ENCODE peak calls at places on chromosomes 4 and X, in four cellular contexts. One of them, this sample, is unnamed. For H3K36me3 and H3K4me1, the result is how much of the 10 kb centered on the place peaks cover.

GRCh38 chr4:6324999-6325790 is 55.5 kb downstream of the WFS1 start:
- DNase-seq in fibroblast of lung: no peak
- DNase-seq in lung: peak
- DNase-seq in transverse colon: peak
- DNase-seq in this sample: peak

GRCh38 chr4:34814266-34814665 is 1430.0 kb downstream of the ARAP2 start:
- DNase-seq in fibroblast of lung: no peak
- DNase-seq in transverse colon: no peak
- DNase-seq in lung: no peak
- DNase-seq in this sample: no peak

GRCh38 chr4:155392486-155393184 is 15.9 kb upstream of the MAP9 start:
- DNase-seq in fibroblast of lung: peak
- DNase-seq in transverse colon: no peak
- DNase-seq in lung: no peak
- DNase-seq in this sample: no peak

GRCh38 chr4:53003959-53004358 is 141.8 kb downstream of the RASL11B start:
- DNase-seq in fibroblast of lung: no peak
- DNase-seq in lung: no peak
- DNase-seq in transverse colon: no peak
- DNase-seq in this sample: no peak

GRCh38 chr4:59553739-59554126 is 1646.4 kb upstream of the ADGRL3 start:
- DNase-seq in lung: no peak
- DNase-seq in fibroblast of lung: peak
- DNase-seq in transverse colon: no peak
- DNase-seq in this sample: no peak

GRCh38 chr4:180596888-180597483 is 1646.2 kb upstream of the TENM3 start:
- DNase-seq in transverse colon: no peak
- DNase-seq in fibroblast of lung: no peak
- DNase-seq in lung: no peak
- DNase-seq in this sample: no peak

GRCh38 chrX:113157496-113157895 is 316.9 kb upstream of the AMOT start:
- DNase-seq in transverse colon: no peak
- DNase-seq in fibroblast of lung: no peak
- DNase-seq in lung: no peak
- DNase-seq in this sample: no peak

GRCh38 chr4:23323436-23323835 is 566.4 kb downstream of the PPARGC1A start:
- DNase-seq in transverse colon: no peak
- DNase-seq in fibroblast of lung: no peak
- DNase-seq in lung: no peak
- DNase-seq in this sample: no peak

GRCh38 chr4:38188631-38189101 is 228.5 kb downstream of the PTTG2 start:
- DNase-seq in lung: peak
- DNase-seq in transverse colon: peak
- DNase-seq in fibroblast of lung: no peak
- DNase-seq in this sample: no peak

GRCh38 chrX:31508338-31508737 is 436.5 kb upstream of the FTHL17 start:
- DNase-seq in lung: no peak
- DNase-seq in fibroblast of lung: peak
- DNase-seq in transverse colon: peak
- DNase-seq in this sample: no peak

GRCh38 chr4:121814756-121815155 is 8.9 kb downstream of the CCNA2 start:
- DNase-seq in fibroblast of lung: no peak
- DNase-seq in transverse colon: no peak
- DNase-seq in lung: no peak
- DNase-seq in this sample: no peak

GRCh38 chr4:86910820-86911684 is 18.8 kb upstream of the C4orf36 start:
- DNase-seq in transverse colon: no peak
- DNase-seq in fibroblast of lung: no peak
- DNase-seq in lung: no peak
- DNase-seq in this sample: no peak

GRCh38 chrX:45306794-45307193 is 106.1 kb upstream of the DIPK2B start:
- DNase-seq in transverse colon: no peak
- DNase-seq in fibroblast of lung: no peak
- DNase-seq in lung: no peak
- DNase-seq in this sample: no peak

GRCh38 chrX:144819406-144819805 is 427.9 kb upstream of the SPANXN1 start:
- DNase-seq in fibroblast of lung: no peak
- DNase-seq in lung: no peak
- DNase-seq in transverse colon: no peak
- DNase-seq in this sample: no peak

GRCh38 chr4:116705466-116705865 is 379.9 kb downstream of the TRAM1L1 start:
- DNase-seq in fibroblast of lung: no peak
- DNase-seq in transverse colon: no peak
- DNase-seq in lung: no peak
- DNase-seq in this sample: no peak

GRCh38 chrX:68732906-68733493 is 85.5 kb downstream of the STARD8 start:
- DNase-seq in fibroblast of lung: peak
- DNase-seq in lung: peak
- DNase-seq in transverse colon: peak
- DNase-seq in this sample: peak

GRCh38 chr4:179465131-179465797 is 2023.0 kb upstream of the AGA start:
- DNase-seq in transverse colon: no peak
- DNase-seq in lung: no peak
- DNase-seq in fibroblast of lung: peak
- DNase-seq in this sample: no peak

GRCh38 chr4:144591401-144591800 is 54.6 kb upstream of the HHIP start:
- DNase-seq in fibroblast of lung: peak
- DNase-seq in lung: peak
- DNase-seq in transverse colon: peak
- DNase-seq in this sample: no peak

GRCh38 chr4:187019896-187020295 is 296.2 kb upstream of the FAT1 start:
- DNase-seq in transverse colon: no peak
- DNase-seq in fibroblast of lung: no peak
- DNase-seq in lung: no peak
- DNase-seq in this sample: no peak

GRCh38 chr4:15765910-15766703 is 12.0 kb upstream of the CD38 start:
- DNase-seq in fibroblast of lung: no peak
- DNase-seq in lung: no peak
- DNase-seq in transverse colon: peak
- DNase-seq in this sample: no peak

GRCh38 chr4:100169796-100170485 is 20.3 kb downstream of the DDIT4L start:
- DNase-seq in fibroblast of lung: no peak
- DNase-seq in transverse colon: no peak
- DNase-seq in lung: no peak
- DNase-seq in this sample: no peak

GRCh38 chr4:152351080-152351479 is 184.8 kb downstream of the FBXW7 start:
- DNase-seq in fibroblast of lung: no peak
- DNase-seq in transverse colon: no peak
- DNase-seq in lung: no peak
- DNase-seq in this sample: no peak

GRCh38 chrX:105975382-105975781 is 63.1 kb downstream of the SERPINA7 start:
- DNase-seq in fibroblast of lung: peak
- DNase-seq in transverse colon: no peak
- DNase-seq in lung: no peak
- DNase-seq in this sample: no peak

GRCh38 chr4:174521800-174522182 is 497 bp downstream of the HPGD start:
- DNase-seq in fibroblast of lung: no peak
- DNase-seq in transverse colon: peak
- DNase-seq in lung: peak
- DNase-seq in this sample: peak

GRCh38 chr4:6493668-6494304 is 21.4 kb upstream of the PPP2R2C start:
- DNase-seq in lung: peak
- DNase-seq in transverse colon: no peak
- DNase-seq in fibroblast of lung: peak
- DNase-seq in this sample: no peak

GRCh38 chr4:142443469-142443868 is 402.6 kb downstream of the INPP4B start:
- DNase-seq in fibroblast of lung: no peak
- DNase-seq in transverse colon: no peak
- DNase-seq in lung: no peak
- DNase-seq in this sample: no peak

GRCh38 chr4:122819708-122820449 is 6.8 kb upstream of the FGF2 start:
- DNase-seq in lung: no peak
- DNase-seq in fibroblast of lung: peak
- DNase-seq in transverse colon: no peak
- DNase-seq in this sample: no peak

GRCh38 chr4:92600638-92601037 is 296.9 kb downstream of the GRID2 start:
- DNase-seq in transverse colon: no peak
- DNase-seq in lung: no peak
- DNase-seq in fibroblast of lung: no peak
- DNase-seq in this sample: no peak

GRCh38 chrX:10039821-10040793 is 72.9 kb downstream of the CLDN34 start:
- DNase-seq in fibroblast of lung: peak
- DNase-seq in lung: no peak
- DNase-seq in transverse colon: no peak
- DNase-seq in this sample: no peak

GRCh38 chrX:1599791-1600405 is 8.5 kb downstream of the AKAP17A start:
- DNase-seq in fibroblast of lung: no peak
- DNase-seq in transverse colon: no peak
- DNase-seq in lung: no peak
- DNase-seq in this sample: no peak

GRCh38 chrX:115690554-115691216 is 129.7 kb downstream of the PLS3 start:
- DNase-seq in fibroblast of lung: peak
- DNase-seq in transverse colon: peak
- DNase-seq in lung: peak
- DNase-seq in this sample: peak

GRCh38 chrX:10882484-10882883 is 228.6 kb upstream of the HCCS start:
- DNase-seq in lung: no peak
- DNase-seq in fibroblast of lung: no peak
- DNase-seq in transverse colon: no peak
- DNase-seq in this sample: no peak

GRCh38 chr4:109294006-109294405 is 8.5 kb downstream of the COL25A1 start:
- DNase-seq in lung: no peak
- DNase-seq in fibroblast of lung: no peak
- DNase-seq in transverse colon: no peak
- DNase-seq in this sample: no peak

GRCh38 chrX:110248582-110248981 is 69.3 kb downstream of the AMMECR1 start:
- DNase-seq in fibroblast of lung: no peak
- DNase-seq in transverse colon: no peak
- DNase-seq in lung: no peak
- DNase-seq in this sample: no peak

GRCh38 chr4:184649026-184649970 is at the start of the genes CASP3 and PRIMPOL:
- DNase-seq in lung: peak
- DNase-seq in fibroblast of lung: peak
- DNase-seq in transverse colon: peak
- DNase-seq in this sample: peak

GRCh38 chr4:184649971-184650855 is 675 bp downstream of the PRIMPOL start:
- DNase-seq in transverse colon: peak
- DNase-seq in fibroblast of lung: peak
- DNase-seq in lung: no peak
- DNase-seq in this sample: no peak

GRCh38 chr4:184647391-184648101 is 1.7 kb downstream of the CASP3 start:
- DNase-seq in fibroblast of lung: peak
- DNase-seq in transverse colon: no peak
- DNase-seq in lung: no peak
- DNase-seq in this sample: no peak

GRCh38 chr4:184645904-184646610 is 3.2 kb downstream of the CASP3 start:
- DNase-seq in lung: no peak
- DNase-seq in fibroblast of lung: no peak
- DNase-seq in transverse colon: peak
- DNase-seq in this sample: no peak

DNA sequence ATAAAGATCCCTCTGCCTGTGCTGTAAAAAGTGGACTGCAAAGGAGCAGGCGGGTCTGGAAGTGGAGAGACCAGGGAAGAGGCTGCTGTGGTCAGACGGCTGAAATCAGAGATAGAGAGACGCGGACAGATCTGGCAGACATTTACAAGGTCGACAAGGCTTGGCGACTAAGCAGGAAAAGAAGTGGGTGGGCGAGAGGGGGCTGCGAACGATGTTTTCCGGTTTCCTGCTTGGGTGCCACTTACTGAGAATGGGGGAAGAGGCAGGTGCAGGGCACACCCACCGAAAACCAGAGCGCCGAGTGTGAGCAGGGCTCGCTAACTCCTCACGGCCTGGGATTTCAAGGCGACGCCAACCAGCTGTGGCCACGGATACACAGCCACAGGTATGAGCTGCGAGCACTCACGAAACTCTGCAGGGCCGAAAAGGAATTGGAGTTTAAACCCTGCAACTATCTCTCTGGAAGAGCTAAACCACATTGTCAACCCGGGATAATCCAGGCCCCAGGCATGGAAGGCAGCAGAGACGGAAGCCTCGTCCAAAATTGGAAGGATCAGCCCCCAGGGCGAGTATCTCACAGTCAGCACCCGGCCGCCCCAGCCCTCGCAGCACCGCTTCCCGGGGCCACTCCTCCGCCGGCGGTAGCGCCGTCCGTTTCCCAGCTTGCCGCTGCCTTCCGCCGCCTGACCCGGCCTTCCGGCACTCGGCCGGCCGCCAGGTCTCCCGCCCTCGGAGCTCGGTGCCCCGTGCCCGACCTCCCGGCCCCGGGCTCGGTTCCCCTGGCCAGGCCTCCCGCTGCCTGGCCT is 824 bp downstream of the CASP3 start:
- DNase-seq in fibroblast of lung: peak
- DNase-seq in lung: peak
- DNase-seq in transverse colon: peak
- DNase-seq in this sample: peak
- H3K36me3 ChIP-seq in fibroblast of lung: under half
- H3K36me3 ChIP-seq in lung: under half
- H3K36me3 ChIP-seq in transverse colon: under half
- H3K36me3 ChIP-seq in this sample: under half

GRCh38 chrX:153060095-153060445 is 3.8 kb downstream of the PNMA3 start:
- DNase-seq in lung: no peak
- DNase-seq in fibroblast of lung: no peak
- DNase-seq in transverse colon: no peak
- DNase-seq in this sample: no peak
- TF ChIP-seq CTCF in lung: no peak
- TF ChIP-seq CTCF in fibroblast of lung: no peak
- TF ChIP-seq CTCF in transverse colon: no peak
- TF ChIP-seq CTCF in this sample: no peak

GRCh38 chr4:95446204-95446603 is 102.6 kb downstream of the UNC5C start:
- DNase-seq in lung: no peak
- DNase-seq in transverse colon: no peak
- DNase-seq in fibroblast of lung: no peak
- DNase-seq in this sample: no peak

GRCh38 chr4:95439896-95440295 is 108.9 kb downstream of the UNC5C start:
- DNase-seq in transverse colon: no peak
- DNase-seq in lung: no peak
- DNase-seq in fibroblast of lung: no peak
- DNase-seq in this sample: no peak

GRCh38 chr4:95450294-95450693 is 98.5 kb downstream of the UNC5C start:
- DNase-seq in transverse colon: no peak
- DNase-seq in fibroblast of lung: no peak
- DNase-seq in lung: no peak
- DNase-seq in this sample: no peak

GRCh38 chr4:95445251-95445650 is 103.5 kb downstream of the UNC5C start:
- DNase-seq in fibroblast of lung: no peak
- DNase-seq in lung: no peak
- DNase-seq in transverse colon: no peak
- DNase-seq in this sample: no peak
- H3K4me1 ChIP-seq in fibroblast of lung: under half
- H3K4me1 ChIP-seq in lung: under half
- H3K4me1 ChIP-seq in transverse colon: under half
- H3K4me1 ChIP-seq in this sample: under half

GRCh38 chr4:101282076-101282844 is 65.1 kb downstream of the PPP3CA start:
- DNase-seq in fibroblast of lung: no peak
- DNase-seq in lung: no peak
- DNase-seq in transverse colon: no peak
- DNase-seq in this sample: no peak

GRCh38 chr4:101284546-101284945 is 62.8 kb downstream of the PPP3CA start:
- DNase-seq in lung: no peak
- DNase-seq in fibroblast of lung: peak
- DNase-seq in transverse colon: no peak
- DNase-seq in this sample: no peak

GRCh38 chr4:101280866-101281600 is 66.3 kb downstream of the PPP3CA start:
- DNase-seq in transverse colon: no peak
- DNase-seq in lung: no peak
- DNase-seq in fibroblast of lung: no peak
- DNase-seq in this sample: no peak

GRCh38 chr4:101285985-101286384 is 61.3 kb downstream of the PPP3CA start:
- DNase-seq in transverse colon: no peak
- DNase-seq in lung: no peak
- DNase-seq in fibroblast of lung: no peak
- DNase-seq in this sample: no peak

GRCh38 chr4:101283436-101283835 is 63.9 kb downstream of the PPP3CA start:
- DNase-seq in lung: no peak
- DNase-seq in transverse colon: no peak
- DNase-seq in fibroblast of lung: no peak
- DNase-seq in this sample: no peak
- H3K36me3 ChIP-seq in lung: under half
- H3K36me3 ChIP-seq in transverse colon: under half
- H3K36me3 ChIP-seq in fibroblast of lung: under half
- H3K36me3 ChIP-seq in this sample: under half

This sample was measured in heart right ventricle.